ENCODE peak calls at places on chromosome 2, in five cellular contexts. C is colonic mucosa, O is bronchial epithelial cell, T is right lobe of liver, R is OCI-LY7. Y is an unnamed sample.

GRCh38 chr2:233556756-233557736 is 9.5 kb downstream of the USP40 start:
- DNase-seq in O (peak), T (no peak), C (no peak), R (peak), Y (peak)

GRCh38 chr2:118046628-118047210 is 32.8 kb upstream of the CCDC93 start:
- DNase-seq in T (no peak), R (peak), C (no peak), O (peak), Y (peak)

GRCh38 chr2:107338571-107338970 is 452.6 kb upstream of the ST6GAL2 start:
- DNase-seq in R (no peak), O (no peak), C (no peak), T (no peak), Y (no peak)

GRCh38 chr2:220143336-220143735 is 515.9 kb downstream of the SLC4A3 start:
- DNase-seq in C (no peak), T (no peak), O (peak), R (no peak), Y (peak)

GRCh38 chr2:98835831-98836385 is 100.1 kb downstream of the CRACDL start:
- DNase-seq in O (no peak), C (no peak), T (no peak), R (no peak), Y (no peak)

GRCh38 chr2:120711694-120712093 is 24.0 kb upstream of the GLI2 start:
- DNase-seq in R (no peak), C (no peak), O (no peak), T (no peak), Y (peak)

GRCh38 chr2:33134086-33134763 is 187.5 kb downstream of the LTBP1 start:
- DNase-seq in R (no peak), T (peak), O (peak), C (peak), Y (peak)

GRCh38 chr2:58428553-58429284 is 187.6 kb upstream of the FANCL start:
- DNase-seq in C (no peak), T (no peak), R (no peak), O (no peak), Y (peak)

GRCh38 chr2:216426938-216427337 is 14.7 kb downstream of the SMARCAL1 start:
- DNase-seq in R (no peak), C (no peak), O (peak), T (no peak), Y (peak)

GRCh38 chr2:55137024-55137958 is 87.0 kb upstream of the RTN4 start:
- DNase-seq in O (no peak), T (no peak), C (peak), R (no peak), Y (no peak)

GRCh38 chr2:163665817-163666216 is 70.0 kb downstream of the FIGN start:
- DNase-seq in C (no peak), R (no peak), T (no peak), O (peak), Y (peak)

GRCh38 chr2:101205521-101205998 is 47.1 kb upstream of the CNOT11 start:
- DNase-seq in O (peak), C (peak), T (peak), R (no peak), Y (peak)

DNA sequence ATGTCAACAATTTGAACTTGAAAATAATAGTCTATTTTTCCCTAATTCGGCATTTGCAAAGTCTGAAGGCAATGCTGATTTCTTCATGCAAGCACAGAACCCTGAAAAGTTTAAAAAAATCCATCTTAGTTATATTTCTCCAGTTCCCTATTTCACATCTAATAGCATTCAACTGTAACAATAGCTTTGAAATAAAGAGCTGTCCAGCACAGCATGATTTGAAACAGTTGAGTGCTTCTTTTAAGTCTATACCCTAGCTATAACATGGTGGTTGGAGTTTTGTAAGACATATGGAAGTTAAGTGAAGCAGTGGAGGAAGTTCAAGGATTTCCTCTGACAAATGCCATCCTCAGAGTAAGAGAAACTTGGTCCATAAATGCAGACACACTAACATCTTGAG is 691.9 kb downstream of the ERBB4 start:
- DNase-seq in T (no peak), O (no peak), R (no peak), C (no peak), Y (no peak)
- TF ChIP-seq CTCF in T (no peak), O (no peak), R (no peak), C (no peak), Y (no peak)

DNA sequence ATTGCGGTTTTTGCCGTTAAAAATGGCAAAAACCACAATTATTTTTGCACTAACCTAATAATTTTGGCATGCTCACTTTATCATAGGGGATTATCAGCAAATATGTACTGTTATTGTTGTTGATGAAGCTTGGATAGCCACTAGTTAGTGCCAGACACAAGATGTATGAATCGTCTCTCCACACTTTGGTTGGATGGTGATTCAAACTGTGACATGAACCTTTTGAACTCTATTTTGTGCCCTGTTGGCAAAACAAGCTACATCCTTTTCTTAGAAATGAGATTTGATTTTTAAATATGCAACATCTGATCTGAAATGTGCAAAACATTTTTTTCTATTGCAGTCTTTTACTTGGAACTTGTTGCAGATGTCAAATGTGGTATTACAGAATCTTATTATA is 48.8 kb upstream of the DTNB start:
- DNase-seq in T (no peak), C (no peak), O (no peak), R (no peak), Y (no peak)
- TF ChIP-seq CTCF in T (no peak), C (no peak), O (no peak), R (no peak), Y (no peak)

GRCh38 chr2:152755029-152755428 is 36.6 kb downstream of the ARL6IP6 start:
- DNase-seq in C (no peak), T (no peak), R (no peak), O (peak), Y (no peak)
- TF ChIP-seq CTCF in C (no peak), T (peak), R (peak), O (peak), Y (peak)

DNA sequence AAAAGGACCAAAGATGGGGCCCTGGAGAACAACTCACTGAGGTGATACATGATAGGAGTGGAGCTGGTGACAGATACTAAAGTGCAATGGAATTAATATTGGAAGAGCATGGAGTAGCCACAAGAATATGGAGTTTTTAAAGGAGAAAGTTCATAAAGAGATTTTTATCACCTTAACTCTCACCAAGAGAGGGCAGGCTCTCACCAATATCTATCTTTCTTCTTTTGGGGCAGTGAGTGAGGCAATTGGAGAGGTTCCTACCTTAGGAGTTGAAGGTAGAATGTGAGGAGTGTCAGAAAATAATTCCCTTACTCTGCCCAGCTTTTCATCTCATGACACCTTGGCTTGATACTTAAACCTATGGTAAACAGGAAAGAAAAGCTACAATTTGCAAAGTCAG is 233.7 kb upstream of the CWC22 start:
- DNase-seq in O (peak), C (no peak), T (no peak), R (peak), Y (peak)
- TF ChIP-seq CTCF in O (peak), C (no peak), T (peak), R (peak), Y (peak)

DNA sequence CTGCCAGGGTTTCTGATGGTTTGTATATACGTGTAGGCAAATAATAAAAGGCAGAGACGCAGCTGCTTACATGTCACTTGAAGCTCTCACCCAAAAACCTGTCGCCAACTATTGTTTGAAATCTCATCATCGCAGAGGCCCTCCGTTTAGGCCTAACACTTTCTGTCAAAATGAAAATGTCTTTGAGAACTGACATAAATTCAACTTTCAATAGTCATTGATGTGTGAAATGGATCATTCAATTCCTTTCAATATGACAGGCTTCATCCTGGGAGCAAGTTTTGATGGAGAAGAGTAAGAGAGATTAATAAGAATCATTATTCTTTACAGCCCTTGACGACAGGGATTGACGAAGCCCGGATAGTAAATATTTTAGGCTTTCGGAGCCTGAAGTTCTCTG is 2.7 kb downstream of the ACTG2 start:
- DNase-seq in T (no peak), O (no peak), C (no peak), R (no peak), Y (no peak)
- TF ChIP-seq CTCF in T (no peak), O (no peak), C (no peak), R (no peak), Y (no peak)

GRCh38 chr2:80073134-80073561 is 231.4 kb downstream of the LRRTM1 start:
- DNase-seq in O (peak), C (peak), T (no peak), R (peak), Y (peak)
- TF ChIP-seq CTCF in O (peak), C (peak), T (peak), R (peak), Y (peak)

DNA sequence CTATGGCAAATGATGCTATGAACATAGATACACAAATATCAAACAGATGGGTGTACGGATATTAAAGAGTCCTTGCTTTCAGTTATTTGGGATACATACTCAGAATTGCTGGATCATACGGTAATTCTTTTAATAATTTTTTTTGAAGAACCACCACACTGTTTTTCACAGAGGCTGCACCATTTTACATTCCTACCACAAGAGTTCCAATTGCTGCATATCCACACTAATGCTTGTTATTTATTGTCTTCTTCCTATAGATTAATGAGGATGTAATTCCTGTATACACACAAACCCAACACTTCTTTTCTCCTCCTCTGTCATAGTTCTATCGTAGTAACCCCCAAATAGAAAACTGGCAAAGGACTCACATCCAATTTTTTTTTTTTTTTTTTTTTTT is 21.7 kb downstream of the CD302 start:
- DNase-seq in C (no peak), R (no peak), T (no peak), O (no peak), Y (no peak)
- TF ChIP-seq CTCF in C (no peak), R (no peak), T (no peak), O (no peak), Y (no peak)